ENCODE peak calls at places on chromosomes 11 and 22, in nine cellular contexts. V is caudate nucleus; H is GM12865; F is dorsolateral prefrontal cortex; Q is activated T-helper 1 cell treated with anti-CD3 and anti-CD28 coated beads, Interleukin-12 subunit alpha, Interleukin-12 subunit beta, Interleukin-2, Interleukin-4 antibody, amounts not matched to agents 30 ng/mL and 10 ng/mL and 1 ng/mL, durations not matched to agents 14 hours and 24 hours and 36 hours; S is nephron progenitor cell; W is left colon; O is left ventricle myocardium inferior; I is iris pigment epithelial cell. C is an unnamed sample.

GRCh38 chr22:42347281-42347824 is 76.9 kb upstream of the TCF20 start:
- DNase-seq in Q (no peak), W (no peak), I (no peak), V (no peak), S (peak), O (no peak), F (no peak), H (no peak), C (no peak)

GRCh38 chr11:18203723-18204122 is 31.1 kb downstream of the MRGPRX4 start:
- DNase-seq in O (no peak), Q (no peak), H (peak), W (no peak), S (peak), I (peak), V (no peak), F (no peak), C (peak)

GRCh38 chr11:8251767-8252295 is 11.8 kb downstream of the LMO1 start:
- DNase-seq in W (no peak), H (no peak), F (no peak), V (no peak), S (no peak), I (no peak), Q (no peak), O (no peak), C (no peak)

GRCh38 chr11:12862761-12863469 is 146.2 kb upstream of the RASSF10 start:
- DNase-seq in W (no peak), Q (no peak), H (no peak), S (peak), F (no peak), V (no peak), I (peak), O (peak), C (no peak)

GRCh38 chr22:37366601-37367000 is 60.7 kb downstream of the ELFN2 start:
- DNase-seq in H (no peak), V (no peak), F (no peak), O (no peak), Q (no peak), S (no peak), W (no peak), I (no peak), C (no peak)

GRCh38 chr11:103628121-103628520 is 408.3 kb upstream of the DDI1 start:
- DNase-seq in I (no peak), F (no peak), Q (no peak), H (no peak), V (no peak), S (no peak), W (no peak), O (no peak), C (no peak)

GRCh38 chr11:2703487-2704141 is 3.8 kb upstream of the KCNQ1OT1 start:
- DNase-seq in H (no peak), V (no peak), I (peak), Q (no peak), W (no peak), S (no peak), F (peak), O (peak), C (no peak)

GRCh38 chr11:115005663-115006062 is 327.3 kb downstream of the NXPE2 start:
- DNase-seq in V (no peak), I (no peak), O (no peak), S (no peak), Q (no peak), W (no peak), H (no peak), F (no peak), C (no peak)

GRCh38 chr11:68503281-68503687 is 42.7 kb downstream of the PPP6R3 start:
- DNase-seq in F (no peak), V (no peak), S (no peak), I (no peak), O (no peak), H (no peak), W (no peak), Q (no peak), C (no peak)

GRCh38 chr11:2276999-2277328 is 6.6 kb upstream of the ASCL2 start:
- DNase-seq in Q (no peak), S (no peak), H (no peak), F (no peak), W (peak), O (no peak), V (no peak), I (no peak), C (no peak)

GRCh38 chr11:73233704-73234402 is 15.8 kb downstream of the P2RY2 start:
- DNase-seq in S (no peak), W (peak), I (no peak), V (no peak), Q (no peak), H (no peak), O (no peak), F (peak), C (no peak)

GRCh38 chr11:14424096-14424495 is 65.1 kb upstream of the RRAS2 start:
- DNase-seq in H (no peak), F (no peak), W (no peak), V (no peak), S (no peak), Q (no peak), I (peak), O (no peak), C (no peak)

GRCh38 chr11:68373810-68374501 is 61.6 kb downstream of the LRP5 start:
- DNase-seq in W (peak), V (peak), H (no peak), S (peak), F (no peak), O (peak), I (peak), Q (no peak), C (peak)

GRCh38 chr11:45771194-45771941 is 33.6 kb upstream of the SLC35C1 start:
- DNase-seq in F (no peak), O (peak), S (peak), W (peak), Q (peak), I (peak), V (peak), H (peak), C (peak)

GRCh38 chr22:32040324-32040904 is 2.6 kb upstream of the SLC5A1 start:
- DNase-seq in V (no peak), O (no peak), H (no peak), F (no peak), W (no peak), Q (no peak), S (no peak), I (no peak), C (no peak)

GRCh38 chr11:79400717-79401330 is 40.0 kb downstream of the TENM4 start:
- DNase-seq in Q (no peak), I (peak), H (peak), W (peak), S (peak), O (peak), V (peak), F (no peak), C (no peak)

GRCh38 chr22:46619830-46620501 is at the start of gene GRAMD4:
- DNase-seq in F (no peak), V (peak), O (peak), H (no peak), S (no peak), Q (no peak), W (no peak), I (no peak), C (peak)

GRCh38 chr11:128069665-128070064 is 517.7 kb downstream of the ETS1 start:
- DNase-seq in F (no peak), H (no peak), V (no peak), Q (no peak), O (no peak), W (no peak), S (no peak), I (peak), C (no peak)

GRCh38 chr22:42452456-42452855 is 20.3 kb upstream of the NFAM1 start:
- DNase-seq in I (no peak), F (no peak), W (no peak), V (no peak), O (no peak), Q (no peak), H (no peak), S (no peak), C (no peak)

GRCh38 chr11:43419460-43419859 is 60.7 kb downstream of the TTC17 start:
- DNase-seq in V (no peak), F (no peak), I (peak), W (peak), H (peak), S (peak), O (no peak), Q (peak), C (peak)

GRCh38 chr11:121416909-121417567 is 35.1 kb upstream of the SORL1 start:
- DNase-seq in I (peak), Q (peak), S (no peak), W (peak), V (peak), O (peak), H (peak), F (no peak), C (no peak)

GRCh38 chr11:69645801-69646492 is 5.0 kb downstream of the CCND1 start:
- DNase-seq in H (no peak), O (no peak), S (no peak), V (no peak), Q (no peak), I (no peak), W (no peak), F (no peak), C (no peak)

GRCh38 chr11:94753630-94754029 is 14.5 kb upstream of the AMOTL1 start:
- DNase-seq in H (no peak), F (no peak), W (no peak), V (no peak), Q (no peak), O (no peak), S (no peak), I (no peak), C (no peak)

GRCh38 chr11:35302388-35302787 is 117.0 kb downstream of the SLC1A2 start:
- DNase-seq in F (no peak), S (no peak), V (no peak), H (no peak), Q (no peak), I (no peak), W (no peak), O (no peak), C (no peak)

GRCh38 chr11:12756867-12757266 is 82.6 kb downstream of the TEAD1 start:
- DNase-seq in H (no peak), Q (no peak), F (no peak), W (no peak), I (no peak), O (no peak), V (no peak), S (no peak), C (no peak)

GRCh38 chr11:65572356-65573043 is at the start of gene FAM89B:
- DNase-seq in W (peak), O (peak), S (peak), I (peak), V (peak), Q (peak), H (peak), F (peak), C (peak)

GRCh38 chr11:123478352-123478986 is 48.4 kb downstream of the GRAMD1B start:
- DNase-seq in W (peak), I (peak), V (peak), H (peak), Q (peak), F (no peak), O (no peak), S (peak), C (peak)